ENCODE peak calls at places on chromosomes 4 and X, in eight cellular contexts. H is substantia nigra; R is kidney tubule cell; P is frontal cortex; K is stimulated activated naive CD4-positive, alpha-beta T cell; Q is T-helper 2 cell; E is IMR-90; U is sciatic nerve. X is an unnamed sample.

GRCh38 chrX:153501530-153501929 is 6.8 kb downstream of the BGN start:
- DNase-seq in P (no peak), E (no peak), K (no peak), R (no peak), H (no peak), U (no peak), Q (no peak), X (no peak)

GRCh38 chr4:6221851-6222760 is 21.8 kb upstream of the JAKMIP1 start:
- DNase-seq in P (peak; percentile 84), R (no peak), H (peak; percentile 68), Q (peak; percentile 30), K (no peak), U (peak; percentile 53), E (no peak), X (no peak)

GRCh38 chr4:15303052-15303641 is 124.7 kb upstream of the C1QTNF7 start:
- DNase-seq in Q (no peak), R (peak; percentile 79), E (peak; percentile 80), P (no peak), K (no peak), H (no peak), U (no peak), X (no peak)

GRCh38 chrX:19658030-19658429 is 142.7 kb upstream of the MAP3K15 start:
- DNase-seq in H (no peak), U (no peak), Q (no peak), P (no peak), E (peak; percentile 49), R (no peak), K (no peak), X (no peak)

GRCh38 chr4:39706334-39706733 is 8.4 kb downstream of the UBE2K start:
- DNase-seq in K (no peak), H (no peak), Q (no peak), U (no peak), P (no peak), R (peak; percentile 90), E (peak; percentile 89), X (no peak)

GRCh38 chr4:72582853-72583252 is 13.8 kb upstream of the ADAMTS3 start:
- DNase-seq in R (no peak), H (no peak), E (no peak), Q (no peak), P (no peak), K (no peak), U (no peak), X (no peak)

GRCh38 chr4:37754410-37755185 is 68.4 kb upstream of the RELL1 start:
- DNase-seq in Q (no peak), U (no peak), H (no peak), E (no peak), P (no peak), R (no peak), K (no peak), X (no peak)

GRCh38 chr4:180521181-180521580 is 1722.0 kb upstream of the TENM3 start:
- DNase-seq in P (no peak), R (peak; percentile 73), H (no peak), U (no peak), Q (no peak), E (peak; percentile 33), K (no peak), X (no peak)

GRCh38 chr4:4881432-4881831 is 22.0 kb downstream of the MSX1 start:
- DNase-seq in U (no peak), K (no peak), R (no peak), P (no peak), E (no peak), Q (no peak), H (no peak), X (no peak)

GRCh38 chr4:140993350-140993749 is 139.9 kb downstream of the RNF150 start:
- DNase-seq in U (no peak), P (no peak), K (no peak), E (no peak), H (no peak), Q (no peak), R (no peak), X (no peak)